ENCODE peak calls at places on chromosomes 1 and 21, in four cellular contexts. H is NCI-H1105 treated with DMSO at 0.1 percent for 48 hours, S is iris pigment epithelial cell, T is right lobe of liver. K is an unnamed sample.

GRCh38 chr1:192506741-192507155 is 68.8 kb upstream of the RGS1 start:
- DNase-seq in H (no peak), S (peak; percentile 71), T (no peak), K (no peak)

GRCh38 chr1:24805534-24806301 is 60.5 kb downstream of the CLIC4 start:
- DNase-seq in H (no peak), S (peak; percentile 86), T (no peak), K (no peak)

GRCh38 chr1:110229348-110230001 is 19.4 kb downstream of the KCNC4 start:
- DNase-seq in H (peak; percentile 70), S (no peak), T (no peak), K (no peak)

GRCh38 chr1:164380893-164381292 is 178.1 kb upstream of the PBX1 start:
- DNase-seq in H (no peak), S (no peak), T (no peak), K (no peak)

GRCh38 chr1:117821782-117822447 is 107.5 kb downstream of the GDAP2 start:
- DNase-seq in H (no peak), S (peak; percentile 97), T (no peak), K (no peak)

GRCh38 chr1:224054611-224055010 is 59.3 kb upstream of the FBXO28 start:
- DNase-seq in H (no peak), S (peak; percentile 76), T (no peak), K (no peak)

GRCh38 chr1:167658574-167659328 is 28.7 kb downstream of the RCSD1 start:
- DNase-seq in H (no peak), S (no peak), T (no peak), K (no peak)

GRCh38 chr21:41226853-41227252 is 58.9 kb downstream of the BACE2 start:
- DNase-seq in H (no peak), S (no peak), T (no peak), K (no peak)

GRCh38 chr1:203250936-203251335 is 21.5 kb upstream of the CHIT1 start:
- DNase-seq in H (no peak), S (no peak), T (no peak), K (no peak)

GRCh38 chr21:45033791-45034555 is 40.4 kb upstream of the ADARB1 start:
- DNase-seq in H (no peak), S (peak; percentile 78), T (peak; percentile 46), K (no peak)

GRCh38 chr1:53087332-53088285 is 25.6 kb downstream of the PODN start:
- DNase-seq in H (no peak), S (no peak), T (no peak), K (no peak)

GRCh38 chr1:51568231-51568935 is 48.5 kb upstream of the OSBPL9 start:
- DNase-seq in H (no peak), S (no peak), T (no peak), K (no peak)

GRCh38 chr1:89615676-89616598 is 17.0 kb upstream of the LRRC8C start:
- DNase-seq in H (no peak), S (no peak), T (no peak), K (no peak)

GRCh38 chr1:5994713-5995621 is 2.7 kb upstream of the NPHP4 start:
- DNase-seq in H (no peak), S (no peak), T (peak; percentile 47), K (no peak)

GRCh38 chr1:182495002-182495401 is 45.1 kb downstream of the RGSL1 start:
- DNase-seq in H (no peak), S (no peak), T (no peak), K (no peak)

GRCh38 chr1:53145619-53145941 is 3.1 kb upstream of the SLC1A7 start:
- DNase-seq in H (no peak), S (no peak), T (no peak), K (no peak)

GRCh38 chr1:21752186-21752585 is 30.8 kb downstream of the USP48 start:
- DNase-seq in H (no peak), S (no peak), T (no peak), K (no peak)

GRCh38 chr1:228081578-228082259 is 789 bp upstream of the ARF1 start:
- DNase-seq in H (no peak), S (no peak), T (peak; percentile 55), K (no peak)

GRCh38 chr21:45379171-45379900 is 25.6 kb upstream of the COL18A1 start:
- DNase-seq in H (no peak), S (no peak), T (peak; percentile 38), K (no peak)

GRCh38 chr1:183588827-183589226 is 1.4 kb downstream of the NCF2 start:
- DNase-seq in H (no peak), S (no peak), T (no peak), K (no peak)

K was measured in NCI-H1694 treated with DMSO at 0.1 percent for 48 hours.